ENCODE peak calls at places on chromosomes 1 and 21, in ten cellular contexts. Y is HCT116; C is GM13977; E is stomach; S is CD8-positive, alpha-beta T cell; P is foreskin fibroblast; Q is fibroblast of lung; V is neural crest cell; A is A549; D is nephron progenitor cell. H is an unnamed sample.

GRCh38 chr1:58460469-58460868 is 86.1 kb downstream of the OMA1 start:
- DNase-seq in D (peak; percentile 57), Y (no peak), P (peak; percentile 48), E (no peak), Q (peak; percentile 8), S (no peak), C (no peak), A (no peak), V (peak; percentile 18), H (no peak)

GRCh38 chr1:20233866-20234265 is 47.5 kb upstream of the PLA2G2C start:
- DNase-seq in Q (peak; percentile 10), D (no peak), S (no peak), A (no peak), P (no peak), Y (no peak), V (peak; percentile 9), C (no peak), E (no peak), H (no peak)

GRCh38 chr21:39669485-39669884 is 56.7 kb downstream of the B3GALT5 start:
- DNase-seq in S (no peak), Y (no peak), C (no peak), D (no peak), Q (no peak), E (no peak), V (no peak), P (no peak), A (no peak), H (no peak)

GRCh38 chr1:43975249-43975961 is 645 bp downstream of the ATP6V0B start:
- DNase-seq in Y (no peak), C (peak; percentile 68), V (no peak), A (no peak), P (peak; percentile 54), Q (no peak), D (peak; percentile 49), E (peak; percentile 74), S (peak; percentile 33), H (no peak)

GRCh38 chr1:55893155-55893554 is 678.0 kb upstream of the USP24 start:
- DNase-seq in D (no peak), Q (peak; percentile 73), Y (peak; percentile 53), C (peak; percentile 12), P (peak; percentile 61), A (peak; percentile 8), V (no peak), E (no peak), S (no peak), H (no peak)

GRCh38 chr1:54118704-54119103 is 34.1 kb downstream of the CDCP2 start:
- DNase-seq in C (no peak), A (peak; percentile 53), P (peak; percentile 81), Q (peak; percentile 37), D (no peak), S (no peak), V (no peak), E (no peak), Y (no peak), H (no peak)

GRCh38 chr1:236608930-236609726 is 4.8 kb upstream of the HEATR1 start:
- DNase-seq in D (peak; percentile 73), C (no peak), S (no peak), P (peak; percentile 61), E (peak; percentile 42), A (peak; percentile 55), Q (peak; percentile 60), Y (peak; percentile 48), V (peak; percentile 57), H (peak; percentile 53)

GRCh38 chr1:152786077-152786476 is at the start of gene LCE1E:
- DNase-seq in A (no peak), V (no peak), C (no peak), E (no peak), Q (no peak), P (no peak), Y (no peak), D (no peak), S (no peak), H (no peak)

GRCh38 chr1:167926486-167926997 is 9.9 kb upstream of the DCAF6 start:
- DNase-seq in S (no peak), D (no peak), P (no peak), V (no peak), A (peak; percentile 66), Q (no peak), Y (no peak), C (no peak), E (peak; percentile 40), H (no peak)

GRCh38 chr1:172720325-172720724 is 61.4 kb downstream of the FASLG start:
- DNase-seq in P (no peak), S (no peak), C (no peak), V (no peak), Q (no peak), Y (no peak), A (no peak), E (no peak), D (no peak), H (no peak)

GRCh38 chr1:24904731-24905354 is 25.2 kb downstream of the RUNX3 start:
- DNase-seq in A (no peak), V (no peak), D (peak; percentile 6), P (no peak), Y (no peak), Q (no peak), E (peak; percentile 21), S (no peak), C (peak; percentile 26), H (no peak)

GRCh38 chr1:53583903-53584210 is 124.7 kb downstream of the DMRTB1 start:
- DNase-seq in E (no peak), Y (no peak), D (no peak), P (no peak), A (no peak), V (no peak), C (no peak), Q (no peak), S (no peak), H (no peak)

GRCh38 chr1:224543453-224543852 is 72.7 kb upstream of the CNIH3 start:
- DNase-seq in V (no peak), A (no peak), C (no peak), Y (no peak), S (no peak), E (no peak), D (no peak), Q (no peak), P (peak; percentile 65), H (no peak)

GRCh38 chr1:35718492-35719336 is at the start of gene C1orf216:
- DNase-seq in D (peak; percentile 70), C (peak; percentile 84), Y (peak; percentile 18), E (peak; percentile 49), V (no peak), Q (peak; percentile 78), S (peak; percentile 73), A (peak; percentile 35), P (peak; percentile 93), H (peak; percentile 26)

GRCh38 chr1:44994306-44994898 is 8.0 kb upstream of the EIF2B3 start:
- DNase-seq in A (no peak), S (no peak), V (no peak), Y (no peak), Q (no peak), E (no peak), C (no peak), D (no peak), P (no peak), H (no peak)

GRCh38 chr21:36741506-36741905 is 42.6 kb downstream of the SIM2 start:
- DNase-seq in Y (no peak), P (no peak), S (no peak), E (no peak), V (no peak), Q (no peak), A (no peak), D (no peak), C (no peak), H (no peak)

GRCh38 chr1:17527036-17527914 is 12.2 kb upstream of the ARHGEF10L start:
- DNase-seq in Q (no peak), P (no peak), A (no peak), D (no peak), S (no peak), Y (no peak), E (no peak), V (no peak), C (no peak), H (no peak)

GRCh38 chr1:183956559-183957188 is 80.9 kb downstream of the COLGALT2 start:
- DNase-seq in Q (peak; percentile 72), Y (peak; percentile 22), E (no peak), V (no peak), P (peak; percentile 80), S (peak; percentile 36), D (no peak), A (no peak), C (peak; percentile 79), H (no peak)

GRCh38 chr1:219908170-219908569 is 20.2 kb downstream of the SLC30A10 start:
- DNase-seq in V (no peak), Y (no peak), P (no peak), S (no peak), Q (no peak), C (no peak), D (no peak), A (no peak), E (no peak), H (no peak)
- TF ChIP-seq CTCF in V (no peak), Y (no peak), P (no peak), S (no peak), Q (no peak), C (no peak), D (no peak), A (no peak), E (no peak), H (no peak)

GRCh38 chr1:111045033-111045722 is 81.5 kb upstream of the LRIF1 start:
- DNase-seq in Y (no peak), P (no peak), A (no peak), Q (no peak), E (peak; percentile 76), D (no peak), V (no peak), S (no peak), C (peak; percentile 14), H (no peak)
- TF ChIP-seq CTCF in Y (no peak), P (no peak), A (no peak), Q (no peak), E (no peak), D (no peak), V (no peak), S (no peak), C (no peak), H (no peak)

DNA sequence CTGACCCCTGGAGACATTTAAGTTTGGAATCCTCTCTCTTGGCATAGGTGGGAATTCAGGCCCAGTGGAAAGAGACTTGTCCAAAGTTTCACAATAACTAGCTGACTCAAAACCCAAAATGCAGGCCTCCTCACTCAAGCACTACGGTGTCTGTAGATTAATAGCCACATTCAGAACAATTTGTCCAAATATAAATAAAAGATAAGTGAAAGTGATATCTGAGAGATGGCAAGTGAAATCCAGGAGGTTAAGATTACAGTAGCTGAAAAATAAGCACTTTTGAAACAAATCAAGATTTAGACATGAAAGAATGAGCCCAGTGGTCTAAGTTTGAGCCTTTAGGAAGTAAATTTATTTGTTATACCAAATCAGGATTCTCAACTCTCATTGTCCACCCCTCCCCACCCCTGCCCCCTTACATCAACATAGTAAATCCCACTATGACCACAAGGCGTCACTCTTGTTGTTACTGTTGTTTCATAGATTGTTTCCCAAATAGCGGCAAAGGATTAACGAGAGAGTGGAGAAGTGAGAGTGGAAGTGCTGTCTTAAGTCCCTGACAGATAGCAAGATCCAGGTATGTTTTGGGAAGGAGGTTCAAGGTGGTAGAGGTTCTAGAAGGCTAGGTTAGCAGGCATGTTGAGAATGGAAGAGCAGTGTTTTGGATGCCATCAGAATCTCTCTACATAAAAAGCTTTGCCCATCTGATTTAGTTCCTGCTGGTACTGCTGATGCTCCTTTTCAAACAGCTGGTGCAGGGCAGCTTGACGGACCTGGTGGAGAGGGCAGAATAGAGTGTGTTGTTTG is 7.1 kb upstream of the TPM3 start:
- DNase-seq in P (peak; percentile 74), Y (no peak), Q (peak; percentile 77), V (peak; percentile 47), E (no peak), C (peak; percentile 53), D (peak; percentile 31), S (peak; percentile 51), A (peak; percentile 82), H (peak; percentile 19)
- TF ChIP-seq CTCF in P (no peak), Y (peak; percentile 50), Q (peak; percentile 60), V (peak; percentile 66), E (peak; percentile 33), C (peak; percentile 62), D (peak; percentile 40), S (peak; percentile 63), A (peak; percentile 70), H (peak; percentile 62)

GRCh38 chr1:161089251-161089924 is at the start of gene NECTIN4:
- DNase-seq in S (no peak), V (no peak), Y (no peak), C (no peak), Q (no peak), A (no peak), E (peak; percentile 87), D (no peak), P (no peak), H (no peak)
- TF ChIP-seq CTCF in S (no peak), V (no peak), Y (no peak), C (no peak), Q (no peak), A (no peak), E (no peak), D (no peak), P (no peak), H (no peak)

H was measured in progenitor cell of endocrine pancreas.